ENCODE peak calls at places on chromosomes 2 and 18, in eight cellular contexts. D is SK-N-SH, F is MM.1S, S is GM23338, H is PC-3, Q is GM23248, Y is OCI-LY7, P is HCT116. G is an unnamed sample. For H3K4me1, the result is how much of the 10 kb centered on the place peaks cover.

GRCh38 chr2:8513601-8514273 is 168.1 kb upstream of the ID2 start:
- DNase-seq in D (no peak), F (no peak), S (no peak), H (no peak), Q (no peak), Y (no peak), P (no peak), G (no peak)

GRCh38 chr18:79786781-79787526 is 10.8 kb upstream of the KCNG2 start:
- DNase-seq in D (no peak), F (no peak), S (no peak), H (no peak), Q (peak), Y (no peak), P (no peak), G (no peak)

GRCh38 chr2:173230181-173230580 is 124.5 kb upstream of the CDCA7 start:
- DNase-seq in D (no peak), F (no peak), S (no peak), H (no peak), Q (no peak), Y (no peak), P (no peak), G (no peak)

GRCh38 chr2:96207778-96208143 is 866 bp downstream of the STARD7 start:
- DNase-seq in D (no peak), F (peak), S (no peak), H (no peak), Q (no peak), Y (peak), P (no peak), G (no peak)

GRCh38 chr2:159939946-159940345 is 122.5 kb downstream of the PLA2R1 start:
- DNase-seq in D (peak), F (peak), S (peak), H (peak), Q (peak), Y (peak), P (peak), G (no peak)

GRCh38 chr2:160918909-160919503 is 241.2 kb upstream of the TANK start:
- DNase-seq in D (no peak), F (peak), S (peak), H (peak), Q (peak), Y (peak), P (peak), G (peak)

GRCh38 chr2:73074110-73075069 is 2.9 kb upstream of the SFXN5 start:
- DNase-seq in D (no peak), F (no peak), S (no peak), H (no peak), Q (no peak), Y (no peak), P (no peak), G (no peak)

GRCh38 chr2:68368657-68369339 is 3.7 kb downstream of the PLEK start:
- DNase-seq in D (no peak), F (no peak), S (no peak), H (peak), Q (peak), Y (peak), P (no peak), G (peak)

GRCh38 chr2:170997893-170998477 is 68.9 kb downstream of the GORASP2 start:
- DNase-seq in D (no peak), F (no peak), S (no peak), H (no peak), Q (no peak), Y (no peak), P (no peak), G (no peak)

GRCh38 chr18:78813156-78813555 is 166.5 kb upstream of the SALL3 start:
- DNase-seq in D (no peak), F (no peak), S (peak), H (no peak), Q (no peak), Y (no peak), P (no peak), G (no peak)

GRCh38 chr18:51897884-51898283 is 442.1 kb upstream of the DCC start:
- DNase-seq in D (no peak), F (no peak), S (no peak), H (peak), Q (no peak), Y (no peak), P (no peak), G (no peak)

GRCh38 chr2:48114256-48114655 is 208.0 kb upstream of the FBXO11 start:
- DNase-seq in D (no peak), F (no peak), S (no peak), H (peak), Q (peak), Y (no peak), P (peak), G (no peak)

GRCh38 chr2:67583185-67583584 is 186.1 kb downstream of the ETAA1 start:
- DNase-seq in D (no peak), F (no peak), S (no peak), H (no peak), Q (no peak), Y (no peak), P (no peak), G (no peak)

GRCh38 chr2:127615511-127616166 is 30.3 kb upstream of the GPR17 start:
- DNase-seq in D (peak), F (no peak), S (no peak), H (peak), Q (peak), Y (no peak), P (no peak), G (peak)
- TF ChIP-seq EZH2phosphoT487 in D (no peak), F (no peak), S (no peak), H (no peak), Q (no peak), Y (no peak), P (no peak), G (no peak)

GRCh38 chr2:7012141-7012809 is 95.1 kb downstream of the RNF144A start:
- DNase-seq in D (no peak), F (no peak), S (no peak), H (peak), Q (peak), Y (no peak), P (no peak), G (no peak)
- H3K4me1 ChIP-seq in D (half or more), F (under half), S (under half), H (half or more), Q (half or more), Y (under half), P (under half), G (under half)

GRCh38 chr18:58852629-58853028 is 12.0 kb upstream of the ZNF532 start:
- DNase-seq in D (no peak), F (no peak), S (no peak), H (no peak), Q (no peak), Y (no peak), P (no peak), G (no peak)

GRCh38 chr18:58858591-58859468 is 5.8 kb upstream of the ZNF532 start:
- DNase-seq in D (no peak), F (no peak), S (no peak), H (no peak), Q (peak), Y (no peak), P (no peak), G (no peak)

GRCh38 chr18:58860747-58861224 is 3.9 kb upstream of the ZNF532 start:
- DNase-seq in D (no peak), F (no peak), S (no peak), H (no peak), Q (peak), Y (no peak), P (no peak), G (no peak)

GRCh38 chr18:58859935-58860334 is 4.7 kb upstream of the ZNF532 start:
- DNase-seq in D (no peak), F (no peak), S (peak), H (no peak), Q (no peak), Y (no peak), P (no peak), G (peak)

GRCh38 chr18:58856881-58857280 is 7.8 kb upstream of the ZNF532 start:
- DNase-seq in D (no peak), F (no peak), S (no peak), H (peak), Q (peak), Y (no peak), P (no peak), G (no peak)
- TF ChIP-seq EZH2phosphoT487 in D (no peak), F (no peak), S (no peak), H (no peak), Q (no peak), Y (no peak), P (no peak), G (no peak)

DNA sequence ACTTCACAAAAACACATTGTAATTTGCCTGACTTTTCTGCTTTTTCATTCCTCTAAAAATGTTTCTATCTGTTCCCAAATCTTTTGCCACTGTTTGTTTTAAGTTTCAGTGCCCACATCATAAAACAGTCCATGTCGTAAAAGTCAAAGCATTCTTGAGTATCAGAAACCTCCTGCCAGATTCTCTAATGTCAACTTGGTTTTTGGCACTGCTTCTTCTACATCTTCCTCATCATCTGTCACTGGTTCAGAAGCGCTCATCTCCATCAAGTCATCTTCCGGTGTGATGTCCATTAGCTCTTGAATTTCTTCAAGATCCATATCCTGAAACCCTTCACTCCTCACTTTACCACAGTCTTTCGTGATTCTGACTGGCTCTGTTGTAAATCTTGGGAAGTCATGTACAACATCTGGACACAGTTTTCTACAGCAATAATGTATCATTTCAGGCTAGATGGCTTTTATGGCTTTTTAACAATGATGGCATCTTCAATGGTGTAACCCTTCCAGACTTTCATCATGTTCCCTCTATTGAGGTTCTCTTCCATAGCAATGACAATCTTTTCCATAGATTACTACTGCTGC is 19.6 kb downstream of the CUL3 start:
- DNase-seq in D (no peak), F (no peak), S (no peak), H (peak), Q (no peak), Y (no peak), P (no peak), G (no peak)
- H3K4me1 ChIP-seq in D (under half), F (under half), S (under half), H (under half), Q (half or more), Y (under half), P (under half), G (under half)